ENCODE peak calls at places on chromosomes 2 and 18, in four cellular contexts. One of them, this sample, is unnamed.

GRCh38 chr18:77098033-77098432 is 34.5 kb downstream of the MBP start:
- DNase-seq in HepG2: no peak
- DNase-seq in GM12878: no peak
- DNase-seq in K562: no peak
- DNase-seq in this sample: no peak

GRCh38 chr2:1600191-1601063 is 143.9 kb downstream of the PXDN start:
- DNase-seq in HepG2: no peak
- DNase-seq in GM12878: no peak
- DNase-seq in K562: no peak
- DNase-seq in this sample: no peak

GRCh38 chr2:113757059-113757657 is 716 bp upstream of the SLC35F5 start:
- DNase-seq in HepG2: peak
- DNase-seq in GM12878: no peak
- DNase-seq in K562: no peak
- DNase-seq in this sample: no peak

GRCh38 chr2:75570948-75571729 is 10.4 kb upstream of the EVA1A start:
- DNase-seq in HepG2: peak
- DNase-seq in GM12878: no peak
- DNase-seq in K562: no peak
- DNase-seq in this sample: no peak

GRCh38 chr2:164545484-164545883 is 75.8 kb downstream of the GRB14 start:
- DNase-seq in HepG2: no peak
- DNase-seq in GM12878: no peak
- DNase-seq in K562: no peak
- DNase-seq in this sample: no peak

GRCh38 chr2:61356958-61357350 is 113.9 kb downstream of the USP34 start:
- DNase-seq in HepG2: no peak
- DNase-seq in GM12878: no peak
- DNase-seq in K562: no peak
- DNase-seq in this sample: no peak

GRCh38 chr2:68357608-68358337 is 7.3 kb upstream of the PLEK start:
- DNase-seq in HepG2: peak
- DNase-seq in GM12878: no peak
- DNase-seq in K562: peak
- DNase-seq in this sample: peak

GRCh38 chr18:56804395-56804794 is 153.2 kb downstream of the WDR7 start:
- DNase-seq in HepG2: no peak
- DNase-seq in GM12878: no peak
- DNase-seq in K562: no peak
- DNase-seq in this sample: no peak

GRCh38 chr18:69752737-69753380 is 194.8 kb downstream of the CD226 start:
- DNase-seq in HepG2: peak
- DNase-seq in GM12878: no peak
- DNase-seq in K562: no peak
- DNase-seq in this sample: no peak

GRCh38 chr2:53028259-53028658 is 739.3 kb upstream of the CHAC2 start:
- DNase-seq in HepG2: no peak
- DNase-seq in GM12878: no peak
- DNase-seq in K562: no peak
- DNase-seq in this sample: no peak

GRCh38 chr2:235546151-235546435 is 52.2 kb downstream of the AGAP1 start:
- DNase-seq in HepG2: no peak
- DNase-seq in GM12878: no peak
- DNase-seq in K562: no peak
- DNase-seq in this sample: no peak

GRCh38 chr2:68031546-68032160 is 31.2 kb downstream of the C1D start:
- DNase-seq in HepG2: peak
- DNase-seq in GM12878: peak
- DNase-seq in K562: peak
- DNase-seq in this sample: peak

GRCh38 chr2:1686784-1687105 is 57.6 kb downstream of the PXDN start:
- DNase-seq in HepG2: no peak
- DNase-seq in GM12878: no peak
- DNase-seq in K562: no peak
- DNase-seq in this sample: no peak

GRCh38 chr2:3483986-3484960 is 35.1 kb downstream of the ADI1 start:
- DNase-seq in HepG2: no peak
- DNase-seq in GM12878: no peak
- DNase-seq in K562: no peak
- DNase-seq in this sample: no peak

GRCh38 chr2:28986429-28986828 is 5.3 kb downstream of the TOGARAM2 start:
- DNase-seq in HepG2: no peak
- DNase-seq in GM12878: no peak
- DNase-seq in K562: no peak
- DNase-seq in this sample: no peak

GRCh38 chr2:98463551-98463971 is 18.9 kb downstream of the INPP4A start:
- DNase-seq in HepG2: no peak
- DNase-seq in GM12878: no peak
- DNase-seq in K562: no peak
- DNase-seq in this sample: no peak

GRCh38 chr2:98465456-98466201 is 21.0 kb downstream of the INPP4A start:
- DNase-seq in HepG2: no peak
- DNase-seq in GM12878: peak
- DNase-seq in K562: peak
- DNase-seq in this sample: no peak

GRCh38 chr2:98463081-98463481 is 18.4 kb downstream of the INPP4A start:
- DNase-seq in HepG2: no peak
- DNase-seq in GM12878: no peak
- DNase-seq in K562: no peak
- DNase-seq in this sample: no peak

GRCh38 chr2:98463988-98464771 is 19.5 kb downstream of the INPP4A start:
- DNase-seq in HepG2: no peak
- DNase-seq in GM12878: no peak
- DNase-seq in K562: no peak
- DNase-seq in this sample: no peak

GRCh38 chr2:98464772-98465310 is 20.2 kb downstream of the INPP4A start:
- DNase-seq in HepG2: no peak
- DNase-seq in GM12878: peak
- DNase-seq in K562: no peak
- DNase-seq in this sample: no peak
- TF ChIP-seq ZNF274 in HepG2: no peak
- TF ChIP-seq ZNF274 in GM12878: no peak
- TF ChIP-seq ZNF274 in K562: no peak
- TF ChIP-seq ZNF274 in this sample: no peak

GRCh38 chr2:237797253-237797652 is 1.3 kb upstream of the RBM44 start:
- DNase-seq in HepG2: no peak
- DNase-seq in GM12878: no peak
- DNase-seq in K562: no peak
- DNase-seq in this sample: no peak
- TF ChIP-seq YY1 in HepG2: no peak
- TF ChIP-seq YY1 in GM12878: no peak
- TF ChIP-seq YY1 in K562: no peak
- TF ChIP-seq YY1 in this sample: no peak

DNA sequence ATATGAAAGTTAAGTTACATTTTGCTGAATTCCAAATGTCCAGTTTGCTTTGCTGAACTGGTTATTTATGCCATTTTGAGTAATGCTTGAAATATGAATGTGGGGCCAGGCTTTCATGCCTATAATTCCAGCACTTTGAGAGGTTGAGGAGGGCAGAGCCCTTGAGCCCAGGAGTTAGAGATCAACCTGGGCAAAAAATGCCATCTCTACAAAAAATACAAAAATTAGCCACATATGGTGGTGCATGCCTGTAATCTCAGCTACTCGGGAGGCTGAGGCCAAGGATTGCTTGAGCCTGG is 101.2 kb upstream of the ITGA6 start:
- DNase-seq in HepG2: no peak
- DNase-seq in GM12878: no peak
- DNase-seq in K562: no peak
- DNase-seq in this sample: no peak
- TF ChIP-seq ZNF274 in HepG2: no peak
- TF ChIP-seq ZNF274 in GM12878: no peak
- TF ChIP-seq ZNF274 in K562: no peak
- TF ChIP-seq ZNF274 in this sample: no peak

GRCh38 chr2:85611217-85611704 is 605 bp downstream of the C2orf68 start:
- DNase-seq in HepG2: no peak
- DNase-seq in GM12878: no peak
- DNase-seq in K562: no peak
- DNase-seq in this sample: no peak
- TF ChIP-seq YY1 in HepG2: no peak
- TF ChIP-seq YY1 in GM12878: no peak
- TF ChIP-seq YY1 in K562: no peak
- TF ChIP-seq YY1 in this sample: no peak

GRCh38 chr18:6327895-6328623 is 86.7 kb downstream of the L3MBTL4 start:
- DNase-seq in HepG2: peak
- DNase-seq in GM12878: no peak
- DNase-seq in K562: no peak
- DNase-seq in this sample: no peak
- TF ChIP-seq ZNF274 in HepG2: no peak
- TF ChIP-seq ZNF274 in GM12878: no peak
- TF ChIP-seq ZNF274 in K562: no peak
- TF ChIP-seq ZNF274 in this sample: no peak

DNA sequence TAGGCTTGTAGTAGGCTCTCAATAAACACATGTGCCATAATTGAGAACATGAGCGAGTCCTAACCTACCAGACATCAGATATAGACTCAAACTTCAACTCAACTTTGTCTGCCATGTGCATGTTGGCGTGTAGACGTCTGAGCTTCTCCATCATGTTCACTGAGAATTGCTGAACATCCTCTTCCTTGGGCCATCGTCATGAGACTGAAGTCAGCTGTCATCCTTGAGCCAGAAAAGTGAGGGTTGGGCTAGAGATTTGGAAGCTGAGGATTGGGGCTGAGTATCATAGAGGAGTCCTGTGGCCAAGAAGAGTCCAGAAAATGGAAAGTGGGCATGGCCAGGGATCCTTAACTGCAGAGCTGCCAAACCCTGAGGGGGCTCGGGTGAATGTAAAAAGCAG is 7.8 kb upstream of the EFR3B start:
- DNase-seq in HepG2: no peak
- DNase-seq in GM12878: no peak
- DNase-seq in K562: no peak
- DNase-seq in this sample: no peak
- TF ChIP-seq YY1 in HepG2: no peak
- TF ChIP-seq YY1 in GM12878: no peak
- TF ChIP-seq YY1 in K562: no peak
- TF ChIP-seq YY1 in this sample: no peak

GRCh38 chr18:47915229-47915628 is 15.2 kb downstream of the SMAD2 start:
- DNase-seq in HepG2: no peak
- DNase-seq in GM12878: no peak
- DNase-seq in K562: no peak
- DNase-seq in this sample: no peak
- TF ChIP-seq ZNF274 in HepG2: no peak
- TF ChIP-seq ZNF274 in GM12878: no peak
- TF ChIP-seq ZNF274 in K562: no peak
- TF ChIP-seq ZNF274 in this sample: no peak

DNA sequence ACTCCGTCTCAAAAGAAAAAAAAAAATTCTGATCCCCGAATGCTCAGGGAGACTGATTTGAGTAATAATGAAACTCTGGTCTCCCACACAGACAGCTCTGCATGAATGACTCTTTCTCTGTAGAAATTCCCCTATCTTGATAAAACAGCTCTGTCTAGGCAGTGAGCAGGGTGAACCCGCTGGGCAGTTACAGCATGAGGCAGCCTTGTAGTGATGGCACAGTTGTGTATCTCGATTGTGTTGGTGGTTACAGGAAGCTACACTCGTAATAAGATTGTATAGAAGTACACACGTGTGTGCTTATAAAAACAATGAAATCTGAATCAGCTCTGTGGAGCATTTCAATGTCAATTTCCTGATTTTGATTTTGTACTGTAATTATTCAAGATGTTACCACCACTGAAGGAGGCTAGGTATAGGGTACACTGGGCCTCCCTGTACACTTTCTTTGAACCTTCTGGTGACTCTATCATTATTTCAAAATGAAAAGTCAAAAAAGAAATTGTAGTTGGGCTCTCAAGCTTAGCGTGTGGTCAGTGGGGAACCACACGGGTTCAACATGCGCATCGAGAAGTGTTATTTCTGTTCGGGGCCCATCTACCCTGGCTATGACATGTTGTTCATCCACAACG is 34.9 kb upstream of the ATP8B1 start:
- DNase-seq in HepG2: no peak
- DNase-seq in GM12878: peak
- DNase-seq in K562: no peak
- DNase-seq in this sample: no peak
- TF ChIP-seq YY1 in HepG2: no peak
- TF ChIP-seq YY1 in GM12878: no peak
- TF ChIP-seq YY1 in K562: no peak
- TF ChIP-seq YY1 in this sample: no peak

GRCh38 chr2:109275120-109276040 is 146.4 kb downstream of the SH3RF3 start:
- DNase-seq in HepG2: no peak
- DNase-seq in GM12878: no peak
- DNase-seq in K562: no peak
- DNase-seq in this sample: no peak
- TF ChIP-seq ZNF274 in HepG2: no peak
- TF ChIP-seq ZNF274 in GM12878: no peak
- TF ChIP-seq ZNF274 in K562: no peak
- TF ChIP-seq ZNF274 in this sample: no peak

DNA sequence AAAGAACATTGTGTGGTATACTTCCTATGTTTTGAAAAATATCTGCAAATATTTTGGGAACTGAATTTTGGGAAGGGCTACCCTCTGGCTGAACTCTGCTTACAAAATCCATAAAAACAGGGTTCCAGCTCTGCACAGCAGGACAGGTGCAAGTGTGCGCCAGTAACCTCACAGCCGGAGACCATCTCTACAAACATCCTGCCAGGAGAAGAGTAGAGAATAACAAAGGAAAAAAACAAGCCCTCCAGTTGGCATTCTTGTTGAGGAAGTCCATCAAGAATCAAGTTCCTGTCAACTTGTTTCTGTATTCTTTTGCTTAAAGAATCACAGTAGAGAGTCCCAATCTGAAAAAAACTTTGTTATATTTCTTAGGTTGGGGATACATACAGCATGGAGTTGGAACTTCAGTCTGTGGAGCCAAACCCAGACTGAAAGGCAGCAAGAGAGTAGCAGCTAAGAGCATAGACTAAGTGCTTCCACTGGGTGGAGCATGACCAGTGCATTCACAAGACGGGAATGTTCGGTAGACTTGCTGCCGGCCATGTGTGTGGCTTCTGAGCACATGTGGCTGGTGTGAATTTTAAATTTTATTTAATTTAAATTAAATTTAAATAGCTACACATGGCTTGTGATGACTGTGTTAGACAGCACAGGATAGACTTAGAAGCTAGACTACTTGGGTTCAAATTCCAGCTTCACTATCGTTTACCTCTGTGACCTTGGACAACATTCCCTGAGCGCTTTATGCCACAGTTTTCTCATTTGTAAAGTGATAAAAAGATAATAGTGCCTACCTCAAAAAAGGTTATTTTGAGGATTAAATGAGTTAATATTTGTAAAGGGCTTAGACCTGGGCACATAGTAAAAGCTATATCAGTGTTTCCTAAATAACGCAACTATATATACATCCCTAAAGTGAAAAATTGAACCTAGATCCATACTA is 41.9 kb downstream of the SPTBN1 start:
- DNase-seq in HepG2: peak
- DNase-seq in GM12878: no peak
- DNase-seq in K562: peak
- DNase-seq in this sample: peak
- TF ChIP-seq YY1 in HepG2: peak
- TF ChIP-seq YY1 in GM12878: no peak
- TF ChIP-seq YY1 in K562: no peak
- TF ChIP-seq YY1 in this sample: no peak